ENCODE peak calls at places on chromosomes 2 and 18, in five cellular contexts. X is fibroblast of the aortic adventitia, Y is right cardiac atrium, N is GM19239, Z is RWPE2. H is an unnamed sample.

GRCh38 chr2:161422812-161423211 is 6.7 kb downstream of the TBR1 start:
- DNase-seq in X (no peak), Y (no peak), N (no peak), Z (no peak), H (no peak)

GRCh38 chr2:70703900-70704549 is 64.0 kb downstream of the ADD2 start:
- DNase-seq in X (peak), Y (no peak), N (no peak), Z (no peak), H (no peak)

GRCh38 chr2:134217316-134217715 is 36.6 kb upstream of the MGAT5 start:
- DNase-seq in X (no peak), Y (no peak), N (no peak), Z (no peak), H (no peak)

GRCh38 chr2:198316852-198317395 is 512.5 kb downstream of the PLCL1 start:
- DNase-seq in X (no peak), Y (no peak), N (no peak), Z (no peak), H (no peak)

GRCh38 chr2:68365087-68365486 is at the start of gene PLEK:
- DNase-seq in X (no peak), Y (peak), N (no peak), Z (no peak), H (no peak)

GRCh38 chr18:80252136-80252535 is 4.8 kb upstream of the PARD6G start:
- DNase-seq in X (peak), Y (no peak), N (no peak), Z (no peak), H (no peak)

GRCh38 chr2:58107803-58108710 is 61.5 kb downstream of the VRK2 start:
- DNase-seq in X (peak), Y (no peak), N (no peak), Z (peak), H (no peak)

GRCh38 chr18:56992777-56993176 is 154.1 kb upstream of the BOD1L2 start:
- DNase-seq in X (no peak), Y (no peak), N (no peak), Z (no peak), H (no peak)

GRCh38 chr2:53755022-53755630 is 12.5 kb upstream of the CHAC2 start:
- DNase-seq in X (peak), Y (peak), N (no peak), Z (no peak), H (no peak)

GRCh38 chr18:78704960-78705600 is 274.5 kb upstream of the SALL3 start:
- DNase-seq in X (no peak), Y (no peak), N (no peak), Z (no peak), H (no peak)

GRCh38 chr2:1910562-1911256 is 166.4 kb upstream of the PXDN start:
- DNase-seq in X (peak), Y (no peak), N (no peak), Z (no peak), H (no peak)

GRCh38 chr18:74419761-74420160 is 37.3 kb downstream of the DIPK1C start:
- DNase-seq in X (no peak), Y (no peak), N (no peak), Z (no peak), H (no peak)

GRCh38 chr2:68031546-68032160 is 31.2 kb downstream of the C1D start:
- DNase-seq in X (peak), Y (no peak), N (peak), Z (no peak), H (no peak)

GRCh38 chr2:73075477-73076373 is 4.2 kb upstream of the SFXN5 start:
- DNase-seq in X (peak), Y (no peak), N (no peak), Z (no peak), H (peak)

GRCh38 chr2:118321436-118322100 is 233.3 kb downstream of the INSIG2 start:
- DNase-seq in X (no peak), Y (no peak), N (no peak), Z (no peak), H (no peak)

GRCh38 chr2:196927318-196928225 is 1.1 kb upstream of the PGAP1 start:
- DNase-seq in X (peak), Y (no peak), N (no peak), Z (no peak), H (no peak)

GRCh38 chr2:105557021-105557420 is 158.2 kb upstream of the FHL2 start:
- DNase-seq in X (no peak), Y (peak), N (no peak), Z (no peak), H (no peak)

GRCh38 chr18:3177902-3178687 is 41.7 kb downstream of the MYOM1 start:
- DNase-seq in X (no peak), Y (peak), N (peak), Z (no peak), H (no peak)

GRCh38 chr2:38598200-38598990 is 4.3 kb downstream of the HNRNPLL start:
- DNase-seq in X (peak), Y (no peak), N (no peak), Z (no peak), H (no peak)

GRCh38 chr2:121561617-121562268 is 31.1 kb downstream of the RNU4ATAC start:
- DNase-seq in X (peak), Y (no peak), N (no peak), Z (no peak), H (no peak)

GRCh38 chr18:10009321-10010144 is 95.7 kb downstream of the VAPA start:
- DNase-seq in X (no peak), Y (no peak), N (no peak), Z (no peak), H (no peak)

GRCh38 chr18:36831139-36831538 is 2.2 kb downstream of the KIAA1328 start:
- DNase-seq in X (no peak), Y (no peak), N (no peak), Z (no peak), H (no peak)

GRCh38 chr2:191385416-191386160 is 140.4 kb downstream of the MYO1B start:
- DNase-seq in X (no peak), Y (no peak), N (no peak), Z (no peak), H (no peak)

GRCh38 chr18:60053747-60054304 is 154.0 kb downstream of the PMAIP1 start:
- DNase-seq in X (peak), Y (no peak), N (no peak), Z (peak), H (no peak)

GRCh38 chr2:95282458-95282857 is 8.2 kb downstream of the PROM2 start:
- DNase-seq in X (no peak), Y (no peak), N (no peak), Z (no peak), H (no peak)

GRCh38 chr2:199659207-199659606 is 191.8 kb downstream of the FTCDNL1 start:
- DNase-seq in X (peak), Y (peak), N (no peak), Z (no peak), H (no peak)

GRCh38 chr18:50507120-50507590 is 52.7 kb upstream of the MAPK4 start:
- DNase-seq in X (peak), Y (peak), N (no peak), Z (no peak), H (no peak)

GRCh38 chr18:46260016-46260878 is 156.1 kb downstream of the HAUS1 start:
- DNase-seq in X (peak), Y (no peak), N (no peak), Z (no peak), H (no peak)

GRCh38 chr2:157758586-157758985 is 117.5 kb downstream of the ACVR1 start:
- DNase-seq in X (no peak), Y (no peak), N (no peak), Z (no peak), H (no peak)

GRCh38 chr2:17878222-17879136 is at the start of gene KCNS3:
- DNase-seq in X (no peak), Y (peak), N (peak), Z (peak), H (no peak)

GRCh38 chr18:29248856-29249255 is 1071.9 kb upstream of the CDH2 start:
- DNase-seq in X (no peak), Y (no peak), N (no peak), Z (no peak), H (no peak)

H was measured in chondrocyte.